ENCODE peak calls at places on chromosomes 4 and X, in nine cellular contexts. P is AG04450, T is cardiac muscle cell, E is AG10803, H is lower lobe of right lung, L is sigmoid colon, X is A549, I is cardiac fibroblast, A is fibroblast of pulmonary artery. Q is an unnamed sample.

GRCh38 chr4:142743071-142743825 is 102.9 kb downstream of the INPP4B start:
- DNase-seq in P (no peak), T (peak), E (peak), H (no peak), L (no peak), X (no peak), I (peak), A (peak), Q (no peak)

GRCh38 chr4:47462799-47463234 is 685 bp downstream of the COMMD8 start:
- DNase-seq in P (no peak), T (no peak), E (no peak), H (no peak), L (no peak), X (no peak), I (no peak), A (peak), Q (no peak)

GRCh38 chr4:104524591-104524990 is 29.9 kb upstream of the CXXC4 start:
- DNase-seq in P (peak), T (no peak), E (no peak), H (no peak), L (no peak), X (no peak), I (no peak), A (peak), Q (no peak)

GRCh38 chrX:125651426-125651825 is 331.8 kb downstream of the TEX13C start:
- DNase-seq in P (no peak), T (no peak), E (no peak), H (no peak), L (no peak), X (no peak), I (no peak), A (peak), Q (peak)

GRCh38 chr4:100707786-100708185 is 190.0 kb upstream of the EMCN start:
- DNase-seq in P (no peak), T (peak), E (peak), H (no peak), L (no peak), X (no peak), I (no peak), A (peak), Q (no peak)

GRCh38 chr4:7564242-7564641 is 129.5 kb upstream of the PSAPL1 start:
- DNase-seq in P (no peak), T (no peak), E (no peak), H (no peak), L (no peak), X (no peak), I (no peak), A (no peak), Q (no peak)

GRCh38 chr4:88725986-88726385 is 28.4 kb upstream of the NAP1L5 start:
- DNase-seq in P (no peak), T (no peak), E (no peak), H (no peak), L (no peak), X (no peak), I (no peak), A (no peak), Q (no peak)

GRCh38 chr4:70902577-70903281 is 560 bp downstream of the MOB1B start:
- DNase-seq in P (no peak), T (peak), E (peak), H (no peak), L (no peak), X (peak), I (peak), A (peak), Q (no peak)

GRCh38 chrX:20274121-20274520 is 7.4 kb upstream of the RPS6KA3 start:
- DNase-seq in P (no peak), T (no peak), E (peak), H (no peak), L (no peak), X (no peak), I (no peak), A (no peak), Q (no peak)

GRCh38 chr4:139208404-139208945 is 31.5 kb upstream of the ELF2 start:
- DNase-seq in P (peak), T (peak), E (peak), H (no peak), L (peak), X (no peak), I (peak), A (peak), Q (no peak)

GRCh38 chrX:16836371-16836770 is 33.8 kb downstream of the RBBP7 start:
- DNase-seq in P (no peak), T (no peak), E (peak), H (peak), L (no peak), X (peak), I (peak), A (no peak), Q (no peak)

GRCh38 chr4:181562399-181562798 is 680.8 kb upstream of the TENM3 start:
- DNase-seq in P (no peak), T (no peak), E (no peak), H (no peak), L (no peak), X (no peak), I (no peak), A (no peak), Q (no peak)

GRCh38 chrX:7689791-7690412 is 153.1 kb upstream of the VCX start:
- DNase-seq in P (no peak), T (no peak), E (no peak), H (no peak), L (no peak), X (no peak), I (no peak), A (no peak), Q (no peak)

GRCh38 chr4:111778543-111778942 is 366.7 kb upstream of the FAM241A start:
- DNase-seq in P (no peak), T (no peak), E (peak), H (no peak), L (no peak), X (peak), I (peak), A (no peak), Q (no peak)

GRCh38 chrX:3299626-3300025 is 46.8 kb downstream of the MXRA5 start:
- DNase-seq in P (no peak), T (peak), E (peak), H (no peak), L (no peak), X (no peak), I (peak), A (no peak), Q (no peak)

GRCh38 chr4:79015406-79015805 is 76.2 kb upstream of the PAQR3 start:
- DNase-seq in P (no peak), T (no peak), E (no peak), H (no peak), L (no peak), X (no peak), I (no peak), A (no peak), Q (no peak)

GRCh38 chr4:139242511-139243051 is 37.4 kb downstream of the MGARP start:
- DNase-seq in P (no peak), T (peak), E (peak), H (no peak), L (no peak), X (no peak), I (peak), A (peak), Q (no peak)

GRCh38 chr4:158826057-158826456 is 57.2 kb downstream of the FNIP2 start:
- DNase-seq in P (no peak), T (no peak), E (no peak), H (no peak), L (no peak), X (no peak), I (no peak), A (no peak), Q (no peak)

GRCh38 chr4:85776579-85776978 is 301.6 kb downstream of the ARHGAP24 start:
- DNase-seq in P (no peak), T (no peak), E (no peak), H (no peak), L (no peak), X (no peak), I (no peak), A (peak), Q (no peak)

GRCh38 chr4:8200302-8200975 is 1.3 kb downstream of the SH3TC1 start:
- DNase-seq in P (no peak), T (peak), E (no peak), H (peak), L (peak), X (no peak), I (peak), A (peak), Q (no peak)

GRCh38 chr4:76624271-76624681 is 189.2 kb downstream of the SHROOM3 start:
- DNase-seq in P (peak), T (peak), E (peak), H (no peak), L (peak), X (peak), I (peak), A (peak), Q (peak)

GRCh38 chr4:78720151-78720726 is 55.9 kb upstream of the BMP2K start:
- DNase-seq in P (no peak), T (no peak), E (no peak), H (no peak), L (no peak), X (no peak), I (no peak), A (no peak), Q (no peak)

GRCh38 chrX:25079020-25079419 is 63.3 kb upstream of the ARX start:
- DNase-seq in P (no peak), T (no peak), E (no peak), H (no peak), L (no peak), X (no peak), I (no peak), A (no peak), Q (no peak)

GRCh38 chr4:14059006-14059405 is 431.5 kb upstream of the BOD1L1 start:
- DNase-seq in P (no peak), T (peak), E (peak), H (no peak), L (no peak), X (no peak), I (no peak), A (peak), Q (no peak)

GRCh38 chr4:141041021-141041476 is 92.2 kb downstream of the RNF150 start:
- DNase-seq in P (no peak), T (peak), E (peak), H (no peak), L (no peak), X (no peak), I (no peak), A (no peak), Q (no peak)

GRCh38 chr4:121950680-121951569 is 935 bp downstream of the TRPC3 start:
- DNase-seq in P (no peak), T (peak), E (peak), H (peak), L (peak), X (no peak), I (peak), A (no peak), Q (no peak)

GRCh38 chrX:139211568-139212182 is 318.9 kb upstream of the F9 start:
- DNase-seq in P (no peak), T (no peak), E (no peak), H (no peak), L (no peak), X (no peak), I (no peak), A (no peak), Q (no peak)

GRCh38 chr4:188254211-188254610 is 115.0 kb downstream of the TRIML1 start:
- DNase-seq in P (no peak), T (no peak), E (no peak), H (no peak), L (no peak), X (no peak), I (no peak), A (no peak), Q (no peak)

GRCh38 chrX:24877854-24878650 is 137.7 kb downstream of the ARX start:
- DNase-seq in P (no peak), T (no peak), E (no peak), H (no peak), L (no peak), X (peak), I (no peak), A (no peak), Q (no peak)

GRCh38 chr4:151031831-151032605 is 16.9 kb upstream of the LRBA start:
- DNase-seq in P (no peak), T (peak), E (peak), H (no peak), L (no peak), X (peak), I (peak), A (peak), Q (no peak)

GRCh38 chr4:25258980-25259578 is 25.2 kb downstream of the PI4K2B start:
- DNase-seq in P (no peak), T (peak), E (peak), H (no peak), L (no peak), X (no peak), I (peak), A (peak), Q (no peak)

GRCh38 chrX:115650916-115651315 is 89.9 kb downstream of the PLS3 start:
- DNase-seq in P (no peak), T (peak), E (peak), H (no peak), L (no peak), X (peak), I (peak), A (peak), Q (no peak)

GRCh38 chr4:115575851-115576250 is 462.4 kb upstream of the NDST4 start:
- DNase-seq in P (no peak), T (no peak), E (no peak), H (no peak), L (no peak), X (no peak), I (no peak), A (no peak), Q (no peak)

GRCh38 chr4:80322716-80323115 is 12.8 kb upstream of the CFAP299 start:
- DNase-seq in P (no peak), T (peak), E (peak), H (no peak), L (no peak), X (no peak), I (peak), A (peak), Q (no peak)
- TF ChIP-seq CTCF in P (peak), T (peak), E (peak), H (no peak), L (no peak), X (no peak), I (peak), A (peak), Q (peak)

DNA sequence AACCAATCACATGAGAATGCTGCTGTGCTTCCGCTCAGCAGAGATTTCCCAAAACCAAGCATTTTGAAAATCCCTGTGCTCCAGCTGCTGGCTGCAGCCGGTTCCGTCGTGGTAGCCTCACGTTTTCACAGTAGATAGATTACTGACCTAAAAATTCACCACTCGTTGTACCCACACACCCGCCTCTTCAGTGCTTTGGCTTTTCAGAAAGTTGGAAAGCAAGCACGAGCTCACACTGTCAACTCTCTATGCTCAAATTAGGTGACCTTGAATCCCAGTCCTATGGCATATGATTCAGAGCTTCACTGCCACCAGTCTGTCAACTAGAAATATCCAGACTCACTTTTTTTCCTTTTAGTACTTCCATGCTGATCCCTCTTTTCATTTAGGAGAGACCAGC is 168.9 kb downstream of the DCTD start:
- DNase-seq in P (no peak), T (no peak), E (no peak), H (no peak), L (no peak), X (no peak), I (no peak), A (no peak), Q (no peak)
- H3K4me3 ChIP-seq in P (no peak), T (no peak), E (no peak), H (no peak), L (no peak), X (no peak), I (no peak), A (no peak), Q (no peak)

GRCh38 chr4:185838514-185839203 is 26.7 kb upstream of the SORBS2 start:
- DNase-seq in P (no peak), T (no peak), E (peak), H (no peak), L (no peak), X (no peak), I (no peak), A (no peak), Q (no peak)
- TF ChIP-seq CTCF in P (no peak), T (no peak), E (no peak), H (no peak), L (no peak), X (no peak), I (no peak), A (no peak), Q (no peak)

GRCh38 chr4:971670-972500 is 1.5 kb downstream of the DGKQ start:
- DNase-seq in P (no peak), T (no peak), E (no peak), H (no peak), L (no peak), X (no peak), I (no peak), A (no peak), Q (no peak)
- H3K4me3 ChIP-seq in P (peak), T (peak), E (peak), H (peak), L (peak), X (peak), I (peak), A (peak), Q (peak)

GRCh38 chrX:129347291-129347690 is 176.0 kb downstream of the SMARCA1 start:
- DNase-seq in P (no peak), T (no peak), E (no peak), H (no peak), L (no peak), X (peak), I (no peak), A (no peak), Q (no peak)
- TF ChIP-seq CTCF in P (no peak), T (no peak), E (peak), H (no peak), L (no peak), X (no peak), I (no peak), A (no peak), Q (peak)

DNA sequence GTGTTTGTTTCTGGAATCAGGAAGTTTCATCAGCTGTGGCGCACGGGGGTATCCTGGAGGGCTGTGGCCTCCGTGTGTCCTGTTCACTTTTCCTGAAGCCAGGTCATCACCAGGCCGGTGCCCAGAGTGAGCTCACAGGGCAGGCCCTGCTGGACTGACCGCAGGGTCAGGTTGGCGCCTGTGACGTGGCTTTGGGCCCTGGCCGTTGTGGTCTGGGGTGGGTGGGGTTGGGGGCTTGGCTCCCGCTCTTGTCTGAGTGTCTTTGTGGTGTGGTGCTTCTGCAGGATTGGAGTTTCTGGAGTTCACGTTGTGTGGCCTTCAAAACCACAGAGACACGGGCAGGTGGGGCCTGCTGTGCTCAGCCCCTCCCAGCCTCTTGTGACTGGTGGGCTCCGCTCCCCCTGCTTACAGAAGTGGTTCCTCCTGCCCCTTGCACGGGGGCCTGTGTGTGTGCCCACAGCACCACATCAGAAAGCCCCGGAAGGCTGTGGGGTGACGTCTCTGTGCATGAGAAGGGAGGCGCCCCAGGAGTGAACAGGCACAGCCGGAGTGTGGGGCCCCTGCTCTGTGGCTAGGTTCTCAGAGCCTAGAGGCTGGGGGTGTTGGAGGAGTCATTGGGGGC is 9.5 kb downstream of the RGS12 start:
- DNase-seq in P (no peak), T (no peak), E (no peak), H (no peak), L (peak), X (no peak), I (no peak), A (no peak), Q (no peak)
- H3K4me3 ChIP-seq in P (no peak), T (no peak), E (no peak), H (no peak), L (no peak), X (no peak), I (no peak), A (no peak), Q (no peak)

DNA sequence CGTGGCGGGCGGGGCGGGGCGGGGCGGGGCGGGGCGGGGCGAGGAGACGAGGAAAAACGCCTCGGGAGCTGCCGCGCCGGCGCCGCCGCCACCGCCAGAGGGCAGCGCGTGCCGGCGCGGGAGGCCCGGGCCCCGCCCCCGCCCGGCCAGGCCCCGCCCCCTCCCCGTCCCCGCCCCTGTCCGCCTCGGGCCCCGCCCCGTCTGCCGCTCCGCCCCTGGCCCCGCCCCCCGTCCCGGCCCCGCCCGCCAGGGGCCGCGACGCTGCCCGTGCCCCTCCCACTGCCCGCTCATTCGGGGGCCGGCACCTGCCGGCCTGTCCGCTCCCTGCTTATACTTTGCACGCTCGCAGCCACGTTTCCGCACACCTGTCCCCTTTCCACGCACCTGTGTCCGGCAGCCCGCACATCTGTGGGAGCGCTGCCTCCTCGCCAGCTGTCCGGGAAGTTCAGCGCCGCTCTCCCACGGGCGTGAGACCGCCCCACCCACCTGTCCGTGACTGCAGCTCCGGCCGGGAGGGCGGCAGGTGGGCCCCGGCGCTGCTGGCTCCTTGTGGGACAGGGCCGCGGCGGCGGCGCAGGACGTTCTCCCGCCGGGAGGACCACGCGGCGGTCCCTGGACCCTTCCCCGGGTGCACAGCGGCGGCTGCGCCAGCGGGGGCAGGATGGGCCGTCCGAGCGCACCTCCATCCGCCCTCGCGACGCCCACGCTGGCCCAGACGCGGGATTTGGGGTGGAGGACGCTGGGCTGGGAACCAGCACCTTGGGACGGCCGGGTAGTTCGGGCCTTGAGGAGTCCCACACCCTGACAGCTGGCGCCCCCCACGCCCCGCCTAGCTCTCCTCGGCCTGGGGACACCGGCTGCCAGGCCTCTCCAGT is 1.5 kb upstream of the FGFRL1 start:
- DNase-seq in P (no peak), T (peak), E (peak), H (peak), L (peak), X (peak), I (peak), A (peak), Q (no peak)
- TF ChIP-seq CTCF in P (no peak), T (peak), E (peak), H (no peak), L (peak), X (peak), I (no peak), A (no peak), Q (peak)

GRCh38 chr4:5139141-5139540 is 87.9 kb downstream of the STK32B start:
- DNase-seq in P (no peak), T (no peak), E (no peak), H (no peak), L (no peak), X (no peak), I (no peak), A (no peak), Q (no peak)
- H3K4me3 ChIP-seq in P (no peak), T (no peak), E (no peak), H (no peak), L (no peak), X (no peak), I (no peak), A (no peak), Q (no peak)

GRCh38 chrX:39556056-39556455 is 541.7 kb downstream of the BCOR start:
- DNase-seq in P (no peak), T (no peak), E (no peak), H (no peak), L (no peak), X (no peak), I (no peak), A (no peak), Q (no peak)
- TF ChIP-seq CTCF in P (no peak), T (no peak), E (no peak), H (no peak), L (no peak), X (no peak), I (no peak), A (no peak), Q (no peak)

Q was measured in epithelial cell of proximal tubule.